ENCODE peak calls at places on chromosomes 11 and 22, in ten cellular contexts. Q, X, J, C, U, V, N, I, L and B are unnamed samples.

GRCh38 chr11:121557348-121557747 is 104.6 kb upstream of the SORL1-AS1 start:
- DNase-seq in Q (no peak), X (no peak), J (no peak), C (no peak), U (peak), V (peak), N (no peak), I (no peak), L (peak), B (no peak)

GRCh38 chr11:75142714-75143419 is 8.0 kb upstream of the SLCO2B1 start:
- DNase-seq in Q (no peak), X (no peak), J (peak), C (peak), U (peak), V (peak), N (peak), I (peak), L (peak), B (peak)

GRCh38 chr11:119907122-119907933 is 178.3 kb upstream of the NECTIN1 start:
- DNase-seq in Q (no peak), X (no peak), J (no peak), C (no peak), U (no peak), V (no peak), N (no peak), I (no peak), L (no peak), B (no peak)

GRCh38 chr11:117834068-117834810 is 9.7 kb upstream of the FXYD2 start:
- DNase-seq in Q (no peak), X (no peak), J (no peak), C (no peak), U (no peak), V (no peak), N (no peak), I (no peak), L (no peak), B (no peak)

GRCh38 chr22:30212363-30212995 is 34.1 kb downstream of the LIF start:
- DNase-seq in Q (no peak), X (no peak), J (no peak), C (no peak), U (peak), V (no peak), N (peak), I (peak), L (peak), B (peak)

GRCh38 chr22:22855617-22856308 is 31.9 kb upstream of the IGLL5 start:
- DNase-seq in Q (peak), X (no peak), J (no peak), C (no peak), U (peak), V (no peak), N (no peak), I (no peak), L (peak), B (no peak)

GRCh38 chr11:13229136-13229535 is 48.5 kb upstream of the BMAL1 start:
- DNase-seq in Q (no peak), X (no peak), J (no peak), C (no peak), U (no peak), V (no peak), N (no peak), I (no peak), L (no peak), B (no peak)

GRCh38 chr22:36029406-36029755 is 757 bp upstream of the RBFOX2 start:
- DNase-seq in Q (no peak), X (no peak), J (no peak), C (no peak), U (no peak), V (no peak), N (peak), I (no peak), L (no peak), B (no peak)

GRCh38 chr11:14687456-14687855 is 43.9 kb downstream of the PDE3B start:
- DNase-seq in Q (no peak), X (no peak), J (no peak), C (no peak), U (no peak), V (no peak), N (no peak), I (no peak), L (no peak), B (no peak)

GRCh38 chr11:78573271-78574035 is 1.2 kb downstream of the NARS2 start:
- DNase-seq in Q (no peak), X (no peak), J (no peak), C (no peak), U (no peak), V (no peak), N (no peak), I (no peak), L (no peak), B (no peak)

GRCh38 chr11:19332476-19332875 is 91.7 kb upstream of the E2F8 start:
- DNase-seq in Q (no peak), X (no peak), J (no peak), C (no peak), U (no peak), V (peak), N (no peak), I (no peak), L (no peak), B (no peak)

GRCh38 chr11:69134957-69135356 is 20.8 kb upstream of the SMIM38 start:
- DNase-seq in Q (peak), X (no peak), J (no peak), C (no peak), U (no peak), V (no peak), N (no peak), I (no peak), L (no peak), B (no peak)

GRCh38 chr22:25334091-25334490 is 114.7 kb downstream of the CRYBB2 start:
- DNase-seq in Q (peak), X (no peak), J (no peak), C (peak), U (peak), V (peak), N (no peak), I (peak), L (peak), B (peak)

GRCh38 chr11:57146301-57146700 is 35.5 kb upstream of the LRRC55 start:
- DNase-seq in Q (no peak), X (no peak), J (no peak), C (no peak), U (no peak), V (no peak), N (no peak), I (no peak), L (no peak), B (no peak)

GRCh38 chr11:46216040-46216764 is 61.3 kb upstream of the CREB3L1 start:
- DNase-seq in Q (no peak), X (no peak), J (no peak), C (no peak), U (peak), V (no peak), N (no peak), I (peak), L (no peak), B (no peak)

GRCh38 chr11:100687032-100687629 is at the start of gene ARHGAP42:
- DNase-seq in Q (peak), X (no peak), J (no peak), C (no peak), U (peak), V (no peak), N (peak), I (peak), L (peak), B (peak)

GRCh38 chr11:12434255-12434654 is 56.9 kb downstream of the PARVA start:
- DNase-seq in Q (no peak), X (no peak), J (no peak), C (no peak), U (peak), V (no peak), N (no peak), I (no peak), L (no peak), B (no peak)

GRCh38 chr22:37529652-37530345 is 10.6 kb upstream of the CARD10 start:
- DNase-seq in Q (no peak), X (no peak), J (no peak), C (no peak), U (no peak), V (peak), N (no peak), I (no peak), L (peak), B (no peak)

GRCh38 chr11:75456596-75456995 is 23.6 kb upstream of the KLHL35 start:
- DNase-seq in Q (no peak), X (no peak), J (no peak), C (no peak), U (no peak), V (no peak), N (no peak), I (no peak), L (no peak), B (no peak)

GRCh38 chr22:30947163-30947820 is 21.3 kb downstream of the MORC2 start:
- DNase-seq in Q (no peak), X (peak), J (no peak), C (no peak), U (peak), V (no peak), N (no peak), I (peak), L (no peak), B (no peak)

GRCh38 chr22:42324991-42325710 is 54.7 kb upstream of the TCF20 start:
- DNase-seq in Q (no peak), X (no peak), J (no peak), C (no peak), U (no peak), V (no peak), N (no peak), I (no peak), L (no peak), B (no peak)

GRCh38 chr11:15649371-15650104 is 534.8 kb downstream of the INSC start:
- DNase-seq in Q (no peak), X (no peak), J (no peak), C (no peak), U (no peak), V (no peak), N (no peak), I (peak), L (no peak), B (no peak)

GRCh38 chr22:46057762-46058420 is 80.9 kb upstream of the WNT7B start:
- DNase-seq in Q (no peak), X (no peak), J (no peak), C (peak), U (peak), V (peak), N (peak), I (peak), L (peak), B (peak)

GRCh38 chr11:441418-442274 is at the start of gene ANO9:
- DNase-seq in Q (peak), X (no peak), J (peak), C (peak), U (no peak), V (no peak), N (no peak), I (no peak), L (peak), B (no peak)

GRCh38 chr11:103673773-103674172 is 362.7 kb upstream of the DDI1 start:
- DNase-seq in Q (no peak), X (no peak), J (no peak), C (no peak), U (no peak), V (no peak), N (peak), I (peak), L (peak), B (no peak)

GRCh38 chr11:105398636-105399035 is 211.2 kb upstream of the GRIA4 start:
- DNase-seq in Q (no peak), X (no peak), J (no peak), C (no peak), U (no peak), V (no peak), N (no peak), I (no peak), L (no peak), B (no peak)

GRCh38 chr22:27139935-27140493 is 482.6 kb downstream of the MIAT start:
- DNase-seq in Q (no peak), X (no peak), J (no peak), C (no peak), U (peak), V (no peak), N (peak), I (peak), L (no peak), B (peak)

GRCh38 chr11:118660646-118661424 is 18.6 kb downstream of the TREH start:
- DNase-seq in Q (no peak), X (no peak), J (no peak), C (no peak), U (no peak), V (no peak), N (no peak), I (no peak), L (no peak), B (no peak)

GRCh38 chr11:92826136-92826535 is 143.3 kb upstream of the MTNR1B start:
- DNase-seq in Q (no peak), X (no peak), J (no peak), C (no peak), U (no peak), V (no peak), N (peak), I (no peak), L (peak), B (no peak)

GRCh38 chr11:76190376-76190775 is 15.9 kb downstream of the WNT11 start:
- DNase-seq in Q (no peak), X (no peak), J (no peak), C (no peak), U (no peak), V (no peak), N (peak), I (no peak), L (no peak), B (no peak)

GRCh38 chr11:93537767-93538261 is 5.4 kb downstream of the SMCO4 start:
- DNase-seq in Q (no peak), X (no peak), J (no peak), C (no peak), U (peak), V (no peak), N (peak), I (no peak), L (peak), B (no peak)

GRCh38 chr11:61037694-61038093 is 64.6 kb upstream of the CD5 start:
- DNase-seq in Q (no peak), X (no peak), J (no peak), C (no peak), U (peak), V (no peak), N (no peak), I (peak), L (peak), B (no peak)

GRCh38 chr11:45390407-45390806 is 104.3 kb upstream of the SYT13 start:
- DNase-seq in Q (no peak), X (no peak), J (no peak), C (no peak), U (no peak), V (no peak), N (no peak), I (no peak), L (no peak), B (no peak)

GRCh38 chr11:68480855-68481510 is 20.4 kb downstream of the PPP6R3 start:
- DNase-seq in Q (no peak), X (no peak), J (no peak), C (no peak), U (no peak), V (no peak), N (no peak), I (no peak), L (no peak), B (no peak)

GRCh38 chr22:44003776-44004460 is 20.2 kb upstream of the PARVB start:
- DNase-seq in Q (peak), X (no peak), J (no peak), C (no peak), U (no peak), V (no peak), N (no peak), I (no peak), L (no peak), B (no peak)

GRCh38 chr11:90423378-90423777 is 200.5 kb upstream of the CHORDC1 start:
- DNase-seq in Q (no peak), X (no peak), J (no peak), C (no peak), U (no peak), V (no peak), N (no peak), I (no peak), L (no peak), B (no peak)

GRCh38 chr11:134939046-134939445 is 527.0 kb upstream of the B3GAT1 start:
- DNase-seq in Q (no peak), X (no peak), J (no peak), C (no peak), U (peak), V (no peak), N (no peak), I (no peak), L (no peak), B (no peak)

GRCh38 chr11:65695459-65696241 is 16.4 kb upstream of the KAT5 start:
- DNase-seq in Q (no peak), X (no peak), J (no peak), C (no peak), U (peak), V (no peak), N (no peak), I (peak), L (peak), B (no peak)